ENCODE peak calls at places on chromosomes 6 and 20, in four cellular contexts. Z is HCT116, P is heart left ventricle, A is ovary. V is an unnamed sample.

GRCh38 chr20:8399963-8400362 is 267.9 kb downstream of the PLCB1 start:
- DNase-seq in A (no peak), P (no peak), Z (no peak), V (no peak)

GRCh38 chr20:63441777-63442493 is 30.5 kb downstream of the KCNQ2 start:
- DNase-seq in A (no peak), Z (peak; percentile 22), P (peak; percentile 74), V (peak; percentile 44)

GRCh38 chr6:151285121-151285520 is 45.4 kb downstream of the AKAP12 start:
- DNase-seq in Z (no peak), A (no peak), P (no peak), V (no peak)

GRCh38 chr6:5238336-5238735 is 22.4 kb downstream of the LYRM4 start:
- DNase-seq in P (no peak), A (no peak), Z (no peak), V (no peak)

GRCh38 chr6:106586815-106587214 is 42.5 kb downstream of the RTN4IP1 start:
- DNase-seq in P (no peak), Z (no peak), A (no peak), V (no peak)

GRCh38 chr20:35773154-35773751 is 1.4 kb downstream of the PHF20 start:
- DNase-seq in Z (no peak), A (no peak), P (no peak), V (peak; percentile 80)

GRCh38 chr6:24584390-24584735 is 61.6 kb downstream of the KIAA0319 start:
- DNase-seq in Z (no peak), P (no peak), A (no peak), V (no peak)

GRCh38 chr20:16922834-16923233 is 174.7 kb downstream of the OTOR start:
- DNase-seq in P (no peak), A (no peak), Z (no peak), V (no peak)

GRCh38 chr6:91299544-91300491 is 712.9 kb upstream of the MAP3K7 start:
- DNase-seq in Z (no peak), P (peak; percentile 19), A (peak; percentile 25), V (peak; percentile 48)

DNA sequence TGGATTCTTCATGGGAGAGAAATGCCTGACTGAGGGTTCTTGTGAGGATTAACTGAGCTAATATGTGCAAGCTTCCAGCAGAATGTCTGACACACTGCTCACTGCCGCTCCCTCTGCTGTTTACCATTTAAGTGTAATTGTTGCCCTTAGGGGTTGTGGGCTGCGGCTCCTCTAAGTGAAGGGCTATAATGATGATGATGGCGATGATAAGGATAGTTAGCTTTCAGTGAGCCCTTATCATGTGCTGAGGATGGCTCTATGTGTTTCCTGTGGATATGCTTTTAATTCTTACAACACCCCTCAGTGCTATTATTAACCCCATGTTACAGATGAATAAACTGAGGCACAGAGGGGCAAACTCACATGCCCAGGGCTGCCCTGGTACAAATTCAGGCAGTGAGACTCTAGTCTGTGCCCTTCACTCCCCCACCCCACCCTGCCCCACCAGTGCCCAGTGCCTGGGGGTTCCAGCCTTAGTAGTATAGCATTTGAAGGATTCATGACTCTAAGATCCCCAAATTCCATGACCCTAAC is 33.4 kb downstream of the TGM2 start:
- DNase-seq in P (no peak), A (no peak), Z (no peak), V (no peak)
- TF ChIP-seq CTCF in P (no peak), A (no peak), Z (no peak), V (no peak)

GRCh38 chr20:3658708-3659491 is 4.3 kb downstream of the GFRA4 start:
- DNase-seq in A (no peak), Z (no peak), P (no peak), V (peak; percentile 30)
- TF ChIP-seq POLR2A in A (no peak), Z (no peak), P (no peak), V (no peak)

DNA sequence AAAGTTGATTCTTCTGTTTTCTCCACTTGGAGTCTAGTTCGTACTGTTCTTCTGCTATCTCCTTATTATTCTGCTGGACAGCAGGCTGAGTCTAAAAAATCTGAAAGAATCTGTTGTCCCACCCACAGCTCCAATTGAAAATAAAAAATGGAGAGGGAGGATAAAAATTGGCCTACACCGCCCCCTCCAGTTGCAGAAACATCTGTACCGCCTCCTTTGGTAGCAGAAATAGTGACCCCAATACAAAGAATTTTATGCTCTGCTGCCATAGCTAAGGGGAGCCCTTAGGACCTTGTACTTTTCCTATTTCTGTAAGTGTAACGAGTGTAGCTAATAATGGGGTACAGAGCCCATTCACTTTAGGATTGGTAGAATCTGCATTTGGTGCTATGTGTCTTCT is 4.9 kb upstream of the FKBP1A start:
- DNase-seq in Z (no peak), A (no peak), P (no peak), V (no peak)
- TF ChIP-seq CTCF in Z (peak; percentile 45), A (peak; percentile 37), P (peak; percentile 19), V (no peak)

DNA sequence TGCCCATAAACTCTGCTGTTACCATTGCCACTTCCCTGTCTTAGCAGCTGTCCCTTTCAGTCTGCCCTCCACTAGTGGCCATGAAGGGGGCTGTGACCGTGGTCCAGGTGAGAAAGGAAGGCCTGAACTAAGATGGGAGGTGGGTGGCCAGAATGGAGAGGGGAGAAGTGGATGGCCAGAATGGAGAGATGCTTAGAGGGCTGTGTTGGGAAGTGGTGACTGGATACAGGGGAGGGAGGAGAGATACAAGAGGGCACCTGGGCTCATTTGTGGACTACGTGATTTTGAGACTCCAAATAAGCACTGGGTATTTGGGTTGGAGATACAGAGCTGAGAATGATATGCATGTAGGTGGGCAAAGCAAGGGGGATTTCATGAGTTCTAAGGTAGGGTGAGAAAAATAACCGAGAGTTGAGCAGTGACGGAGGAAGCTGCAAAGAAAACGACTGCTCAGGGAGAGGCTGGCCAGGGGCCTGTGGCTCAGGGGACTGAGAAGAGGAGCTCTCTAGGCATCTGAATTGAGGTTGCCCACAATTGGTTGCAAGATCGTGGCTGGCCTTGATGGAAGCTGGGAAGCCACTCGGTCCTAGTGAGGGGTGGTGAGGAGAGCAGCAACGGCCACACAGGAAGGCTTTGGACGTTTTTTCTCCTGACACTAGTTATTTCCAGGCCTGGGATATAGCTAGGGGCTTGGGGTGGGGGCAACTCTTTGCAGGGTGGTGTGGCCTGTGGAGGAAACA is 36.9 kb downstream of the PANK2 start:
- DNase-seq in Z (no peak), A (no peak), P (no peak), V (no peak)
- TF ChIP-seq POLR2A in Z (no peak), A (no peak), P (no peak), V (no peak)

DNA sequence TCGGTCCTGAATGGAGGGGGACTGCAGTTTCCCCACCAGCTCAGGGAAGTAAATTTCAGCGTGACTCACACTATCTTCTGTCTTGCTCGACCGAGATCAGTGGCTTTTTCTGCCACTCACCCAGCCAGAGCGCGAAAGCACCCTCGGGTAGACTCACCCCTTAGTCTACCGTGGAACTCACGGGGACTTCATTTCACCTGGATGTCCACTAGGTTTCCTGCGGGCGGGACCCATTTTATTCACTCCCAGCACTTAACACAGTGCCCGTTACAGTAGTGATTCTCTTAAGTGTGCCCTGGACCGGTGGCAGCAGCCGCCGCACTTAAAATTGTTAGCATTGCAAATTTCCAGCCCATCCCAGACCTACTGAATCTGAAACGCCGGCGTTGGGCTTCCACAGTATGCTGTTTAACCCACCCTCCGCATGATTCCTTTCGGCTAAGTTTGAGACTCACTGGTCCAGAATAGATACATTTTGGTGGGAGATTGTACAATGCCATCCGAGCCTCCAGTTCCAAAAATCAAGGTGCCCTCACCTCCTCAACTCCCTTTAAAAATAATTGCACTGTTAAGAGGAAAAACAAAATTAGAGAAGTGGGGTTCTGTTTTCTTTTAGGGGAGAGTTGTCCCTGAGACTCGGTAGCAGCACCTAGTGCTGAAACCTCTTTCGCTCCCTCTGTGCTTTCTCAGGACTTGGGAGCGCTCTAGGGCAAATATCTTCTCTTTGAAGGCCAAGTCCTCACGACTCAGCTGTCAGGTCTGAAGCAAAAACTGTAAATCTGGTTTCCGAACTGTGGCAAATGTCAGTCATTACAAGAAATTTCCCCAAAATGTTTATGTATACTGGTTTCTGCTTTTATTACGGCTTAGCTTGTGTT is 1.0 kb downstream of the SMPDL3A start:
- DNase-seq in A (peak; percentile 31), P (peak; percentile 36), Z (no peak), V (no peak)
- TF ChIP-seq CTCF in A (no peak), P (no peak), Z (no peak), V (no peak)

DNA sequence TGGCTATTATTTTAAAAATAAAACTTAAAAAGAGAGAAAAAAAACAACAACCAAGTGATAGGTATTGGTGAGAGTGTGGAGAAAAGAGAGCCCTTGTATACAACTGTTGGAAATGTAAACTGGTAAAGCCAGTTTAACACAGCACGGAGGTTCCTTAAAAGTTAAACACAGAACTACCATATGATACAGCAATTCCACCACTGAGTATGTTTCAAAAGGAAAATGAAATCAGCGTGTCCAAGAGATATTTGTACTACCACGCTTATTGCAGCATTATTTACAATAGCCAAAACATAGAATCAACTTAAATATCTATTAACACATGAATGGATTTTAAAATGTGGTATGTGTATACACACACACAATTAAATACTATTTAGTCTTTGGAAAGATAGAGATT is 1.1 kb downstream of the PTCHD4 start:
- DNase-seq in A (no peak), Z (no peak), P (no peak), V (no peak)
- TF ChIP-seq POLR2A in A (no peak), Z (no peak), P (no peak), V (no peak)

DNA sequence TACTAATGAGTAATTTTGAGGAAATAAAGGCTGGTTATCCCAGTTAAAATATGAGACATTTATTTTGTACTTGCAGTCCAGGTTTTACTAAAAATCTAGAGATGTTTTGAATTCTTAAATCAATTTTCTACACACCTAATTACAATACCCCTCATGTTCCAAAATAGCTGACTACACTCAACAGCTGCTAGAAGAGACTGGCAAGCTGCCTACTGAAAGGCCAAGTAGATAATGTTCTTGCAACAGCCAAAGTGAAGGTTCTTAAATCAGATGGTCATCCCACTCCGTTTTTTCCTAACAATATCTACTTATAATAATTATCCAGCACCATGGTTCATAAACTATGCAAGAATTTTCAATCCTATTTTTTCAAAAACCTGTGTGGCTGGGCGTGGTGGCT is 69.0 kb downstream of the DTNBP1 start:
- DNase-seq in Z (no peak), A (peak; percentile 50), P (peak; percentile 61), V (no peak)
- TF ChIP-seq CTCF in Z (no peak), A (no peak), P (no peak), V (no peak)

V was measured in Peyer's patch.